ENCODE peak calls at places on chromosome 4, in nine cellular contexts. One of them, this sample, is unnamed.

GRCh38 chr4:153038493-153039311 is 102.6 kb downstream of the FHDC1 start:
- DNase-seq in fibroblast of mammary gland: no peak
- DNase-seq in GM12878: no peak
- DNase-seq in Panc1: no peak
- DNase-seq in keratinocyte: no peak
- DNase-seq in neural crest cell: no peak
- DNase-seq in cardiac fibroblast: no peak
- DNase-seq in Peyer's patch: no peak
- DNase-seq in CD8-positive, alpha-beta T cell: no peak
- DNase-seq in this sample: no peak

GRCh38 chr4:163167333-163167626 is 590 bp upstream of the NAF1 start:
- DNase-seq in neural crest cell: no peak
- DNase-seq in CD8-positive, alpha-beta T cell: no peak
- DNase-seq in GM12878: no peak
- DNase-seq in Panc1: no peak
- DNase-seq in Peyer's patch: no peak
- DNase-seq in keratinocyte: no peak
- DNase-seq in cardiac fibroblast: peak
- DNase-seq in fibroblast of mammary gland: peak
- DNase-seq in this sample: no peak

GRCh38 chr4:134019657-134020056 is 181.9 kb downstream of the PABPC4L start:
- DNase-seq in CD8-positive, alpha-beta T cell: no peak
- DNase-seq in cardiac fibroblast: no peak
- DNase-seq in Peyer's patch: no peak
- DNase-seq in Panc1: no peak
- DNase-seq in fibroblast of mammary gland: no peak
- DNase-seq in GM12878: no peak
- DNase-seq in neural crest cell: no peak
- DNase-seq in keratinocyte: no peak
- DNase-seq in this sample: no peak

GRCh38 chr4:16894406-16894805 is 4.0 kb downstream of the LDB2 start:
- DNase-seq in keratinocyte: no peak
- DNase-seq in Peyer's patch: no peak
- DNase-seq in Panc1: no peak
- DNase-seq in CD8-positive, alpha-beta T cell: no peak
- DNase-seq in cardiac fibroblast: peak
- DNase-seq in neural crest cell: no peak
- DNase-seq in fibroblast of mammary gland: peak
- DNase-seq in GM12878: no peak
- DNase-seq in this sample: no peak

GRCh38 chr4:14787221-14787620 is 215.1 kb upstream of the CPEB2 start:
- DNase-seq in Peyer's patch: no peak
- DNase-seq in CD8-positive, alpha-beta T cell: no peak
- DNase-seq in cardiac fibroblast: no peak
- DNase-seq in fibroblast of mammary gland: no peak
- DNase-seq in keratinocyte: no peak
- DNase-seq in GM12878: no peak
- DNase-seq in Panc1: no peak
- DNase-seq in neural crest cell: no peak
- DNase-seq in this sample: no peak

GRCh38 chr4:75141162-75141561 is 208.2 kb downstream of the PARM1 start:
- DNase-seq in CD8-positive, alpha-beta T cell: no peak
- DNase-seq in neural crest cell: no peak
- DNase-seq in keratinocyte: no peak
- DNase-seq in Peyer's patch: no peak
- DNase-seq in cardiac fibroblast: peak
- DNase-seq in fibroblast of mammary gland: no peak
- DNase-seq in GM12878: no peak
- DNase-seq in Panc1: no peak
- DNase-seq in this sample: no peak

GRCh38 chr4:139910106-139910505 is 243.9 kb downstream of the MAML3 start:
- DNase-seq in GM12878: no peak
- DNase-seq in Panc1: no peak
- DNase-seq in keratinocyte: no peak
- DNase-seq in CD8-positive, alpha-beta T cell: no peak
- DNase-seq in neural crest cell: no peak
- DNase-seq in Peyer's patch: no peak
- DNase-seq in cardiac fibroblast: peak
- DNase-seq in fibroblast of mammary gland: peak
- DNase-seq in this sample: no peak

GRCh38 chr4:80336582-80336981 is 1.1 kb downstream of the CFAP299 start:
- DNase-seq in keratinocyte: no peak
- DNase-seq in cardiac fibroblast: peak
- DNase-seq in neural crest cell: no peak
- DNase-seq in Peyer's patch: no peak
- DNase-seq in Panc1: no peak
- DNase-seq in CD8-positive, alpha-beta T cell: no peak
- DNase-seq in fibroblast of mammary gland: peak
- DNase-seq in GM12878: no peak
- DNase-seq in this sample: peak

GRCh38 chr4:82629238-82630000 is 67.6 kb upstream of the TMEM150C start:
- DNase-seq in CD8-positive, alpha-beta T cell: no peak
- DNase-seq in neural crest cell: no peak
- DNase-seq in Peyer's patch: no peak
- DNase-seq in keratinocyte: no peak
- DNase-seq in Panc1: no peak
- DNase-seq in cardiac fibroblast: peak
- DNase-seq in GM12878: no peak
- DNase-seq in fibroblast of mammary gland: peak
- DNase-seq in this sample: no peak

GRCh38 chr4:48109413-48110263 is 24.4 kb downstream of the TXK start:
- DNase-seq in keratinocyte: no peak
- DNase-seq in Panc1: peak
- DNase-seq in cardiac fibroblast: peak
- DNase-seq in Peyer's patch: no peak
- DNase-seq in neural crest cell: no peak
- DNase-seq in CD8-positive, alpha-beta T cell: no peak
- DNase-seq in GM12878: no peak
- DNase-seq in fibroblast of mammary gland: peak
- DNase-seq in this sample: peak

DNA sequence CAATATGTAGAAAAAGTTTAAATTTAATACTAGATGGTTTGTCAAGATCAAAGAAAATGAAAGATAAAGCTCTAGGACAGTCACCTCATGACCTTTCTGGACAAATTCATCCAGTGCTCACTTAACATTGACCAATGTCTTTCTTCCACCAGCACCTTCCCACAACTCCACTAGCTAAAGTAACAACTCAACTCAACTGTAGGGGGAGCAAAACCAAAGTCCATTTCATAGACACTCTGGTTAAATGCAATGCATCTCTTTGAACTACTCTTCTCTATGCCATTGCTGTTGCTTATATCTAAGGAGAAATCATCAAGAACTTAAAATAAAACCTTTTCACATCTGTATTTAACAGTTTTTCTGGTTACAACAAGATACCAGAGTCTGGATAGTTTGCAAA is 25.1 kb downstream of the UGT2B4 start:
- DNase-seq in Panc1: no peak
- DNase-seq in fibroblast of mammary gland: no peak
- DNase-seq in keratinocyte: no peak
- DNase-seq in Peyer's patch: no peak
- DNase-seq in neural crest cell: no peak
- DNase-seq in CD8-positive, alpha-beta T cell: no peak
- DNase-seq in cardiac fibroblast: no peak
- DNase-seq in GM12878: no peak
- DNase-seq in this sample: no peak
- TF ChIP-seq CTCF in Panc1: no peak
- TF ChIP-seq CTCF in fibroblast of mammary gland: no peak
- TF ChIP-seq CTCF in keratinocyte: no peak
- TF ChIP-seq CTCF in Peyer's patch: no peak
- TF ChIP-seq CTCF in neural crest cell: no peak
- TF ChIP-seq CTCF in CD8-positive, alpha-beta T cell: no peak
- TF ChIP-seq CTCF in cardiac fibroblast: no peak
- TF ChIP-seq CTCF in GM12878: no peak
- TF ChIP-seq CTCF in this sample: no peak

GRCh38 chr4:3075652-3075981 is 1.1 kb downstream of the HTT start:
- DNase-seq in neural crest cell: no peak
- DNase-seq in keratinocyte: no peak
- DNase-seq in cardiac fibroblast: no peak
- DNase-seq in fibroblast of mammary gland: no peak
- DNase-seq in CD8-positive, alpha-beta T cell: no peak
- DNase-seq in Peyer's patch: no peak
- DNase-seq in GM12878: no peak
- DNase-seq in Panc1: no peak
- DNase-seq in this sample: no peak

GRCh38 chr4:3071811-3072210 is 2.5 kb downstream of the HTT-AS start:
- DNase-seq in neural crest cell: no peak
- DNase-seq in cardiac fibroblast: peak
- DNase-seq in Panc1: no peak
- DNase-seq in Peyer's patch: no peak
- DNase-seq in keratinocyte: no peak
- DNase-seq in GM12878: no peak
- DNase-seq in fibroblast of mammary gland: peak
- DNase-seq in CD8-positive, alpha-beta T cell: no peak
- DNase-seq in this sample: no peak

GRCh38 chr4:3073158-3074077 is 920 bp downstream of the HTT-AS start:
- DNase-seq in keratinocyte: no peak
- DNase-seq in GM12878: no peak
- DNase-seq in neural crest cell: peak
- DNase-seq in Peyer's patch: no peak
- DNase-seq in cardiac fibroblast: no peak
- DNase-seq in CD8-positive, alpha-beta T cell: peak
- DNase-seq in Panc1: no peak
- DNase-seq in fibroblast of mammary gland: no peak
- DNase-seq in this sample: peak

GRCh38 chr4:3074846-3075651 is 568 bp downstream of the HTT start:
- DNase-seq in cardiac fibroblast: peak
- DNase-seq in neural crest cell: peak
- DNase-seq in fibroblast of mammary gland: peak
- DNase-seq in Panc1: no peak
- DNase-seq in GM12878: no peak
- DNase-seq in keratinocyte: no peak
- DNase-seq in CD8-positive, alpha-beta T cell: peak
- DNase-seq in Peyer's patch: peak
- DNase-seq in this sample: peak

DNA sequence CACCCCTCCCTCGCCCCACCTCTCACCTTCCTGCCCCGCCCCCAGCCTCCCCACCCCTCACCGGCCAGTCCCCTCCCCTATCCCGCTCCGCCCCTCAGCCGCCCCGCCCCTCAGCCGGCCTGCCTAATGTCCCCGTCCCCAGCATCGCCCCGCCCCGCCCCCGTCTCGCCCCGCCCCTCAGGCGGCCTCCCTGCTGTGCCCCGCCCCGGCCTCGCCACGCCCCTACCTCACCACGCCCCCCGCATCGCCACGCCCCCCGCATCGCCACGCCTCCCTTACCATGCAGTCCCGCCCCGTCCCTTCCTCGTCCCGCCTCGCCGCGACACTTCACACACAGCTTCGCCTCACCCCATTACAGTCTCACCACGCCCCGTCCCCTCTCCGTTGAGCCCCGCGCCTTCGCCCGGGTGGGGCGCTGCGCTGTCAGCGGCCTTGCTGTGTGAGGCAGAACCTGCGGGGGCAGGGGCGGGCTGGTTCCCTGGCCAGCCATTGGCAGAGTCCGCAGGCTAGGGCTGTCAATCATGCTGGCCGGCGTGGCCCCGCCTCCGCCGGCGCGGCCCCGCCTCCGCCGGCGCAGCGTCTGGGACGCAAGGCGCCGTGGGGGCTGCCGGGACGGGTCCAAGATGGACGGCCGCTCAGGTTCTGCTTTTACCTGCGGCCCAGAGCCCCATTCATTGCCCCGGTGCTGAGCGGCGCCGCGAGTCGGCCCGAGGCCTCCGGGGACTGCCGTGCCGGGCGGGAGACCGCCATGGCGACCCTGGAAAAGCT is at the start of the genes HTT and HTT-AS:
- DNase-seq in CD8-positive, alpha-beta T cell: peak
- DNase-seq in Panc1: peak
- DNase-seq in neural crest cell: peak
- DNase-seq in cardiac fibroblast: peak
- DNase-seq in keratinocyte: peak
- DNase-seq in fibroblast of mammary gland: peak
- DNase-seq in GM12878: peak
- DNase-seq in Peyer's patch: peak
- DNase-seq in this sample: peak
- TF ChIP-seq CTCF in CD8-positive, alpha-beta T cell: no peak
- TF ChIP-seq CTCF in Panc1: no peak
- TF ChIP-seq CTCF in neural crest cell: peak
- TF ChIP-seq CTCF in cardiac fibroblast: no peak
- TF ChIP-seq CTCF in keratinocyte: peak
- TF ChIP-seq CTCF in fibroblast of mammary gland: no peak
- TF ChIP-seq CTCF in GM12878: no peak
- TF ChIP-seq CTCF in Peyer's patch: peak
- TF ChIP-seq CTCF in this sample: no peak

DNA sequence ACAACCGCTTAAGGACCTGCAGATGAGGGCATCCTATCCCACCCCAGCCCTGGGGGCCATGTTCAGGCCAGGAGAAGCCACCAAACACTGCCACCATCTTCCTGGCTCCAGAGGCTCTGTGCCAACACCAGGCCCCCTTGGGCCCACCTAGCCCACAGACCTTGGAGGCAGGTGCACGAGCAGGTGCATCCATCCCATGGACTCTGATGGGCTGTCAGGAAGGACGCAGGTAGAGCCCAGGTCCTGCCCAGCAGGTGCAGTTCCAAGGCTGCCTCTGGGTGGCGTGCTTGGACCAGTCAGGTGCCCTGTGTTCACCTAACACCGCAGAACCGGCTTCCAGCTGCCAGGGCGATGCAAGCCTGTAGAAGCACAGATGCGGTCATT is 22.8 kb upstream of the PDE6B start:
- DNase-seq in Peyer's patch: peak
- DNase-seq in neural crest cell: peak
- DNase-seq in keratinocyte: no peak
- DNase-seq in fibroblast of mammary gland: peak
- DNase-seq in cardiac fibroblast: peak
- DNase-seq in CD8-positive, alpha-beta T cell: peak
- DNase-seq in Panc1: peak
- DNase-seq in GM12878: no peak
- DNase-seq in this sample: peak
- TF ChIP-seq CTCF in Peyer's patch: peak
- TF ChIP-seq CTCF in neural crest cell: peak
- TF ChIP-seq CTCF in keratinocyte: peak
- TF ChIP-seq CTCF in fibroblast of mammary gland: peak
- TF ChIP-seq CTCF in cardiac fibroblast: peak
- TF ChIP-seq CTCF in CD8-positive, alpha-beta T cell: peak
- TF ChIP-seq CTCF in Panc1: peak
- TF ChIP-seq CTCF in GM12878: peak
- TF ChIP-seq CTCF in this sample: peak

GRCh38 chr4:180350866-180351350 is 1892.3 kb upstream of the TENM3 start:
- DNase-seq in neural crest cell: no peak
- DNase-seq in cardiac fibroblast: no peak
- DNase-seq in CD8-positive, alpha-beta T cell: no peak
- DNase-seq in Peyer's patch: no peak
- DNase-seq in keratinocyte: no peak
- DNase-seq in GM12878: no peak
- DNase-seq in Panc1: no peak
- DNase-seq in fibroblast of mammary gland: no peak
- DNase-seq in this sample: no peak

GRCh38 chr4:180356766-180357165 is 1886.4 kb upstream of the TENM3 start:
- DNase-seq in Peyer's patch: no peak
- DNase-seq in cardiac fibroblast: no peak
- DNase-seq in CD8-positive, alpha-beta T cell: no peak
- DNase-seq in keratinocyte: no peak
- DNase-seq in GM12878: no peak
- DNase-seq in fibroblast of mammary gland: no peak
- DNase-seq in neural crest cell: no peak
- DNase-seq in Panc1: no peak
- DNase-seq in this sample: no peak
- TF ChIP-seq CTCF in Peyer's patch: no peak
- TF ChIP-seq CTCF in cardiac fibroblast: no peak
- TF ChIP-seq CTCF in CD8-positive, alpha-beta T cell: no peak
- TF ChIP-seq CTCF in keratinocyte: no peak
- TF ChIP-seq CTCF in GM12878: no peak
- TF ChIP-seq CTCF in fibroblast of mammary gland: no peak
- TF ChIP-seq CTCF in neural crest cell: no peak
- TF ChIP-seq CTCF in Panc1: no peak
- TF ChIP-seq CTCF in this sample: no peak

This sample was measured in endothelial cell.